ENCODE peak calls at places on chromosomes 12 and 14, in four cellular contexts. S, R, H and Y are unnamed samples.

GRCh38 chr12:3041558-3042164 is 35.5 kb upstream of the TSPAN9 start:
- DNase-seq in S (peak), R (peak), H (peak), Y (peak)

GRCh38 chr14:26835949-26836570 is 238.2 kb upstream of the NOVA1 start:
- DNase-seq in S (no peak), R (no peak), H (no peak), Y (no peak)

GRCh38 chr14:79424462-79424861 is 786.8 kb downstream of the DIO2 start:
- DNase-seq in S (no peak), R (no peak), H (no peak), Y (no peak)

GRCh38 chr12:32512379-32512778 is 113.0 kb downstream of the FGD4 start:
- DNase-seq in S (no peak), R (no peak), H (no peak), Y (no peak)

GRCh38 chr14:78997811-78998210 is 827.6 kb downstream of the NRXN3 start:
- DNase-seq in S (no peak), R (no peak), H (no peak), Y (no peak)

GRCh38 chr12:93080994-93081809 is 152.1 kb upstream of the EEA1 start:
- DNase-seq in S (no peak), R (no peak), H (peak), Y (no peak)

GRCh38 chr14:61406198-61406597 is 84.8 kb downstream of the PRKCH start:
- DNase-seq in S (no peak), R (no peak), H (no peak), Y (peak)

GRCh38 chr14:100107236-100107635 is 42.0 kb downstream of the EVL start:
- DNase-seq in S (no peak), R (no peak), H (no peak), Y (no peak)

GRCh38 chr14:94474581-94475031 is 1.4 kb downstream of the SERPINA9 start:
- DNase-seq in S (no peak), R (no peak), H (no peak), Y (no peak)

GRCh38 chr12:46920503-46920902 is 94.7 kb upstream of the SLC38A4 start:
- DNase-seq in S (no peak), R (no peak), H (no peak), Y (no peak)

GRCh38 chr14:65533736-65534404 is 121.3 kb downstream of the FUT8 start:
- DNase-seq in S (no peak), R (no peak), H (no peak), Y (no peak)

GRCh38 chr12:33484161-33484560 is 44.5 kb upstream of the SYT10 start:
- DNase-seq in S (no peak), R (no peak), H (no peak), Y (no peak)

GRCh38 chr12:1890119-1890703 is 28.2 kb downstream of the CACNA2D4 start:
- DNase-seq in S (no peak), R (no peak), H (no peak), Y (no peak)

GRCh38 chr12:66662729-66663128 is 16.1 kb downstream of the GRIP1 start:
- DNase-seq in S (no peak), R (no peak), H (no peak), Y (no peak)

GRCh38 chr14:52272375-52272774 is 4.9 kb downstream of the PTGDR start:
- DNase-seq in S (peak), R (no peak), H (no peak), Y (peak)

GRCh38 chr12:2679816-2680675 is 114.7 kb upstream of the FKBP4 start:
- DNase-seq in S (no peak), R (no peak), H (no peak), Y (no peak)

GRCh38 chr12:6323340-6323994 is 13.0 kb downstream of the PLEKHG6 start:
- DNase-seq in S (peak), R (peak), H (peak), Y (peak)

GRCh38 chr12:124493809-124494750 is 73.3 kb downstream of the NCOR2 start:
- DNase-seq in S (no peak), R (peak), H (no peak), Y (no peak)

GRCh38 chr14:87869619-87870583 is 123.1 kb downstream of the GALC start:
- DNase-seq in S (no peak), R (no peak), H (no peak), Y (no peak)
- TF ChIP-seq FOXK2 in S (no peak), R (no peak), H (no peak), Y (no peak)

GRCh38 chr14:89775161-89775560 is 179.4 kb downstream of the EFCAB11 start:
- DNase-seq in S (no peak), R (no peak), H (no peak), Y (no peak)

GRCh38 chr14:89767861-89768268 is 186.7 kb downstream of the EFCAB11 start:
- DNase-seq in S (no peak), R (peak), H (peak), Y (peak)

GRCh38 chr14:89771251-89771650 is 183.3 kb downstream of the EFCAB11 start:
- DNase-seq in S (no peak), R (no peak), H (no peak), Y (no peak)

GRCh38 chr14:89773151-89773550 is 181.4 kb downstream of the EFCAB11 start:
- DNase-seq in S (no peak), R (no peak), H (no peak), Y (no peak)

DNA sequence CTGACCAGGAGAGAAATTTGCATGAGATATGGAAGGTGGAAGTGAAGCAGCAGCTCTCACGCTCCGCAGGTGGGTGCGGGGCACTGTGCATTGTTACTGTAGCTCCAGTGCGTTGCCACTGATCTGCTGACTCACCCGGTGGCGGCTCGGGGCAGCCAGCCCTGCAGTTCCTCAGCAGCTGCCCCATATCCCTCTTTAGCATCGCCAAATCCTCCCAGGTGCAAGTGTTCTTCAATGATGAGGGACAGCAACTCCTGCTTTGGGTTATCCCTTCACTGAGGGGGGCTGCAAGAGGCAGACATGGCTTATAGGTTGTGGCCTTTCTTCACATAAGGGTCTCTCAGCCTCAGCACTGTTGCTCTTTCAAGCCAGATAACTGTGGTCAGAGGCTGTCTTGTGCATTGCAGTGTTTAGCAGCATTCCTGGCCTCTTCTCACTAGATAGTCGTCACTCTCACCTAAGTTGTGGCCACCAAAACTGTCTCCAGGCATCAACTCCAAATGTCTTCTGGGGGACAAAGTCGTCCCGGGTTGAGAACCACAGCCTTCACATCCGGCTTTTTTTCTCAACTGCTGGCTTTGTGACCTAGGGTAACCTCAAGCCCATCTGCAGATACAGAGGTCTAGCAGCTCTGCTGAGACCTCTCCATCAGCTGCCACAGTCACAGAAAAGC is 180.8 kb downstream of the EFCAB11 start:
- DNase-seq in S (no peak), R (peak), H (peak), Y (no peak)
- TF ChIP-seq SP1 in S (no peak), R (no peak), H (no peak), Y (no peak)

GRCh38 chr14:76870146-76870545 is 43.9 kb downstream of the LRRC74A start:
- DNase-seq in S (no peak), R (no peak), H (peak), Y (peak)
- TF ChIP-seq TARDBP in S (no peak), R (no peak), H (no peak), Y (no peak)

DNA sequence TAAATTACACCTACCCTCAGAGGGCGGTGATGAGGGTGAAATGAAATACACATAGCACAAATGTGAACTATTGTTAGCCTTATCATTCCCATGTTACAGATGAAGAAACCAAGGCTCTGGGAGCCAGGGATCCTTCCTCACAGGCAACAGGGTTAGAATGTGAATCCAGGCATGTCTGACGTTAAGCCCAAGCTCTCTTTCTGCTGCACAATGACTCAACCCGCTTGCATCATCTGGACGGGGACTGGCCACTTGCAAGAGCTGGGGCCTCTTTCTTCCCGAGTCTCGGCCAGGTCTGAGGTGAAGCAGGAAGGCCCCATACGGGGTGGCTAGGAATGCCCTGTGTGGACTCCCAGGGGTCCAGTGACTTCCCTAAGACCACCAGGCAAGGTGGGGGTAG is 105.2 kb downstream of the RBM19 start:
- DNase-seq in S (no peak), R (no peak), H (no peak), Y (no peak)
- TF ChIP-seq FOXK2 in S (no peak), R (no peak), H (no peak), Y (no peak)

DNA sequence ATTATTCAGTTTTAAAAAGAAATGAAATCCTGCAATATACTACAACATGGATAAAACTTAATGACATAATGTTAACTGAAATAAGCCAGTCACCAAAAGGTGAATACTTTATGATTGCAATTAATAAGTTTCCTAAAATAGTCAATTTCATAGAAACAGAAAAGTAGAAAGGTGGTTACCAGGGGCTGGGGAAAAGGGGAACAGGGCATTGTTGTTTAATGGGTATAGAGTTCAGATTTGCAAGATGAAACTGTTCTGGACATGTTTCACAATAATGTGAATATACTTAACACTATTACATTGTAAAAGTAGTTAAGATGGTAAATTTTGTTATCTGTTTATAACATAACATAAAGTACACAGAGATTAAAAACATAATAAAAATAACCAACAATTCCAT is 550.9 kb downstream of the CCER1 start:
- DNase-seq in S (no peak), R (no peak), H (no peak), Y (no peak)
- TF ChIP-seq SP1 in S (no peak), R (no peak), H (no peak), Y (no peak)

DNA sequence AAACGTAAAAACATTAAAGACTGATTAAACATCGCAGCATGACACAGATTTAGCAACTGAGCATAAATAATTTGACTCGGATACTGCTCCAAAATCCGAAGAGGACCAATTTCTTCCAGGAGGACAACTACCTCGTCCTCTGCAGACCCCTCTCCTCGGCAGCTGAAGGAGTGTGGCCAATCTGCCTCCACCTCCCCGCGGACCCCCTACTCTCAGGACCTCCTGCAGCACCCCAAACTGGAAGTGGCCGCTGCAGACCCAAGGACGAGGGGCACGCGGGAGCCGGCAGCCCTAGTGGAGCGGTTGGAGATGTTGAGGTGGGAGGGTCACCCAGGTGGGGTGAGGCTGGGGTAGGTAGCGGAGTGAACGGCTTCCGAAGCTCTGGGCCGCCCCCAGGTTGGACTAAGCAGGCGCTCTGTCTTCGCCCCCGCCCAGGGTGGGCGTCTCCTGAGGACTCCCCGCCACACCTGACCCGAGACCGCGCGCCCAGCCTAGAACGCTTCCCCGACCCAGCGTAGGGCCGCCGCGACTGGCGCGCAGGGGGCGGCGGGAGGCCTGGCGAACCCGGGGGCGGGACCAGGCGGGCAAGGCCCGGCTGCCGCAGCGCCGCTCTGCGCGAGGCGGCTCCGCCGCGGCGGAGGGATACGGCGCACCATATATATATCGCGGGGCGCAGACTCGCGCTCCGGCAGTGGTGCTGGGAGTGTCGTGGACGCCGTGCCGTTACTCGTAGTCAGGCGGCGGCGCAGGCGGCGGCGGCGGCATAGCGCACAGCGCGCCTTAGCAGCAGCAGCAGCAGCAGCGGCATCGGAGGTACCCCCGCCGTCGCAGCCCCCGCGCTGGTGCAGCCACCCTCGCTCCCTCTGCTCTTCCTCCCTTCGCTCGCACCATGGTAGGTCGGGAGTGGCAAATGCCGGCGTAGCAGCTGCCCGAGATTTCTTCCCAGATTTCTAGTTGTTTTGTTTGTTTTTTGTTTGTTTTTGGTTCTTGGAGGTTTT is at the start of gene CALM1:
- DNase-seq in S (peak), R (peak), H (peak), Y (peak)
- TF ChIP-seq TARDBP in S (peak), R (peak), H (no peak), Y (no peak)

GRCh38 chr12:4448376-4448775 is 2.8 kb upstream of the FGF6 start:
- DNase-seq in S (no peak), R (no peak), H (no peak), Y (no peak)
- TF ChIP-seq FOXK2 in S (no peak), R (no peak), H (no peak), Y (no peak)

GRCh38 chr12:69648476-69648875 is 37.8 kb upstream of the LRRC10 start:
- DNase-seq in S (no peak), R (no peak), H (peak), Y (no peak)
- TF ChIP-seq SP1 in S (no peak), R (no peak), H (no peak), Y (no peak)

GRCh38 chr12:49587174-49587908 is 18.1 kb downstream of the FAM186B start:
- DNase-seq in S (peak), R (no peak), H (no peak), Y (no peak)

GRCh38 chr12:49583361-49584094 is 15.6 kb upstream of the MCRS1 start:
- DNase-seq in S (no peak), R (no peak), H (no peak), Y (no peak)

GRCh38 chr12:49588281-49588680 is 17.2 kb downstream of the FAM186B start:
- DNase-seq in S (no peak), R (no peak), H (no peak), Y (no peak)

GRCh38 chr12:49585477-49586445 is 17.8 kb upstream of the MCRS1 start:
- DNase-seq in S (no peak), R (no peak), H (no peak), Y (no peak)

DNA sequence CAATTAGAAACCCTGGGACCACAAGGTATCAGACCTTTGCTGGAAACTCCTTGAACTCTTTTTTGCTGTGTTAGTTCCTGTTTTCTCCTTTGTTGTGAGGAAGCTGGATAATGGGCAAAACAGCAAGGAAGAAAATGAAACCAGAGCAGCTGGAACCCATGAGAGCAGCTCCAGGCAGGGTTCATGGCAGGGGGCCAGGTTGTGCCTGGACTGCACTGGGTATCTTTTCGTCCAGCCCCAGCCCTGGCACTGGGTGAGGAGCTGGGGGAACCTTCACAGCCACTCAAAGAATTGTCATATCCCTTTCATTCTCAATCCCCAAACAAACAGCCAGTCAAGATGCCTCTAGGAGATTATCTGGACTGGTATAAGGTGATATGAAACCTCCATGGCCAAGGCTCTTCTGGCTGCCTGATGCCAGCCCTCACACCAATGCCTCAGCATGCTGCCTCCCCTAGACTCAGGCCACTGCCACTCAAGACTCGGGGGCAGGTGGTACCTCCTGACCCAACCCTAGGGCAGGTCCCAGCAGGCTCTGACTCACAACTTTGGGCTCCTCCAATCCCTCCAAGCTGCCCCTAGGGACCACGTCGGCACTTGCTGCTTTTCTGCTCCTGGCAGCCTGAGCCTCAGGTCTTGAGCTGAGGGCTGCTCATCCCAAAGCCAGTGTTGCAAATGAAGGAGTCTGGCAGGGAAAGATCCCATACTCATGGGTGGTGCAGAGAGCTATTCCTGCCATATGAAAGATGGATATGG is 16.5 kb downstream of the FAM186B start:
- DNase-seq in S (no peak), R (no peak), H (no peak), Y (no peak)
- TF ChIP-seq TARDBP in S (no peak), R (no peak), H (no peak), Y (no peak)

GRCh38 chr14:39548358-39548757 is 116.1 kb upstream of the FBXO33 start:
- DNase-seq in S (no peak), R (no peak), H (no peak), Y (no peak)

DNA sequence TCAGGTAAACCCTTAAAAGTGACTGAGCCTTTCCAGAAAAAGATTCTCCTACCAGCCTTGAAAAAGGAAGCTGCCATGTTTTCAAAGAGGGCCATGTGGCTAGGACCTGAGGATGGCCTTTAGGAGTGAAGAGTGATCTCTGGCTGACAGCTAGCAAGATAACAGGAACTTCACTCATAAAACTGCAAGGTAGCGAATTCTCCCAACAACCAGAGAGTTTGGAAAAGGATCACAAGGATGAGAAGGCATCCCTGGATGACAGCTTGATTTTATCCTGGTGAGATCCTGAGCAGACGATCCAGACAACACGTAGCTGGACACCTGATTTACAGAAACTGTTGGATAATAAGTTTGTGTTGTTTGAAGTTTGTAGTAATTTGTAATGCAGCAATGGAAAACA is 115.6 kb upstream of the FBXO33 start:
- DNase-seq in S (no peak), R (no peak), H (no peak), Y (no peak)
- TF ChIP-seq FOXK2 in S (no peak), R (no peak), H (no peak), Y (no peak)